ENCODE peak calls at places on chromosome 18, in four cellular contexts. X is NCI-H2081, J is A549, F is colonic mucosa. C is an unnamed sample.

GRCh38 chr18:58129019-58129374 is 85.0 kb downstream of the NEDD4L start:
- DNase-seq in X (no peak), J (no peak), F (peak), C (no peak)

GRCh38 chr18:41524674-41525470 is 430.2 kb upstream of the PIK3C3 start:
- DNase-seq in X (no peak), J (no peak), F (no peak), C (no peak)

GRCh38 chr18:5284808-5285207 is 10.7 kb downstream of the ZBTB14 start:
- DNase-seq in X (no peak), J (no peak), F (no peak), C (no peak)

GRCh38 chr18:62088146-62088545 is 98.7 kb downstream of the PIGN start:
- DNase-seq in X (no peak), J (no peak), F (no peak), C (no peak)

GRCh38 chr18:74512321-74513053 is 16.3 kb downstream of the CNDP2 start:
- DNase-seq in X (no peak), J (no peak), F (no peak), C (no peak)

GRCh38 chr18:79173742-79174141 is 104.5 kb downstream of the ATP9B start:
- DNase-seq in X (no peak), J (no peak), F (no peak), C (no peak)

GRCh38 chr18:63964908-63965307 is 5.0 kb upstream of the SERPINB8 start:
- DNase-seq in X (no peak), J (no peak), F (no peak), C (no peak)

GRCh38 chr18:27785815-27786537 is 391.0 kb downstream of the CDH2 start:
- DNase-seq in X (peak), J (no peak), F (no peak), C (peak)

GRCh38 chr18:47911877-47912276 is 18.6 kb downstream of the SMAD2 start:
- DNase-seq in X (no peak), J (no peak), F (no peak), C (no peak)

GRCh38 chr18:55856191-55856590 is 268.2 kb upstream of the TCF4 start:
- DNase-seq in X (no peak), J (peak), F (no peak), C (no peak)

GRCh38 chr18:45775241-45775676 is 50.2 kb upstream of the SIGLEC15 start:
- DNase-seq in X (no peak), J (peak), F (peak), C (no peak)

GRCh38 chr18:41326311-41326710 is 628.7 kb upstream of the PIK3C3 start:
- DNase-seq in X (no peak), J (no peak), F (no peak), C (no peak)

GRCh38 chr18:8984131-8984670 is 118.3 kb upstream of the NDUFV2 start:
- DNase-seq in X (no peak), J (no peak), F (no peak), C (no peak)

GRCh38 chr18:51151568-51152511 is 45.6 kb downstream of the MEX3C start:
- DNase-seq in X (no peak), J (no peak), F (no peak), C (no peak)

GRCh38 chr18:335741-336140 is 67.9 kb upstream of the THOC1 start:
- DNase-seq in X (no peak), J (no peak), F (no peak), C (no peak)

GRCh38 chr18:24413148-24413547 is 13.3 kb upstream of the IMPACT start:
- DNase-seq in X (no peak), J (peak), F (no peak), C (no peak)

GRCh38 chr18:34633368-34633767 is 76.7 kb upstream of the DTNA start:
- DNase-seq in X (no peak), J (no peak), F (no peak), C (no peak)

GRCh38 chr18:53134711-53135110 is 794.7 kb downstream of the DCC start:
- DNase-seq in X (no peak), J (no peak), F (no peak), C (no peak)

GRCh38 chr18:3492166-3492565 is 42.2 kb downstream of the TGIF1 start:
- DNase-seq in X (no peak), J (no peak), F (no peak), C (no peak)

GRCh38 chr18:59005266-59005665 is 134.4 kb upstream of the SEC11C start:
- DNase-seq in X (no peak), J (peak), F (no peak), C (no peak)

GRCh38 chr18:9323750-9324445 is 10.7 kb upstream of the TWSG1 start:
- DNase-seq in X (no peak), J (no peak), F (no peak), C (no peak)

GRCh38 chr18:38796762-38797161 is 1231.2 kb upstream of the CELF4 start:
- DNase-seq in X (no peak), J (no peak), F (no peak), C (no peak)

GRCh38 chr18:50749421-50749820 is 70.4 kb downstream of the MRO start:
- DNase-seq in X (no peak), J (no peak), F (no peak), C (no peak)

GRCh38 chr18:59848002-59848401 is 51.8 kb upstream of the PMAIP1 start:
- DNase-seq in X (no peak), J (no peak), F (no peak), C (peak)

GRCh38 chr18:42275949-42276730 is 321.1 kb downstream of the PIK3C3 start:
- DNase-seq in X (no peak), J (no peak), F (peak), C (no peak)

GRCh38 chr18:36298113-36298701 is 694 bp downstream of the FHOD3 start:
- DNase-seq in X (no peak), J (no peak), F (no peak), C (peak)

GRCh38 chr18:76452357-76452756 is 42.7 kb downstream of the ZNF516 start:
- DNase-seq in X (no peak), J (no peak), F (no peak), C (no peak)

GRCh38 chr18:55510809-55511208 is 77.2 kb downstream of the TCF4 start:
- DNase-seq in X (no peak), J (no peak), F (no peak), C (no peak)

GRCh38 chr18:63265322-63265721 is 54.2 kb downstream of the BCL2 start:
- DNase-seq in X (no peak), J (no peak), F (no peak), C (no peak)

GRCh38 chr18:36075862-36076587 is 8.7 kb upstream of the RPRD1A start:
- DNase-seq in X (no peak), J (peak), F (no peak), C (peak)

GRCh38 chr18:12038661-12039417 is 54.8 kb upstream of the ANKRD62 start:
- DNase-seq in X (peak), J (peak), F (peak), C (peak)

GRCh38 chr18:49274188-49274714 is 186.2 kb downstream of the DYM start:
- DNase-seq in X (no peak), J (no peak), F (no peak), C (peak)